ENCODE peak calls at places on chromosomes 16 and 17, in six cellular contexts. One of them, this sample, is unnamed.

GRCh38 chr17:64183815-64184397 is 54.0 kb upstream of the ERN1 start:
- DNase-seq in ovary: no peak
- DNase-seq in heart left ventricle: no peak
- DNase-seq in RWPE1: no peak
- DNase-seq in IMR-90: peak
- DNase-seq in cardiac fibroblast: peak
- DNase-seq in this sample: peak

GRCh38 chr16:23120562-23120961 is 28.7 kb downstream of the USP31 start:
- DNase-seq in ovary: no peak
- DNase-seq in heart left ventricle: no peak
- DNase-seq in RWPE1: no peak
- DNase-seq in IMR-90: no peak
- DNase-seq in cardiac fibroblast: no peak
- DNase-seq in this sample: no peak

GRCh38 chr17:31559647-31560501 is 168.4 kb downstream of the RAB11FIP4 start:
- DNase-seq in ovary: peak
- DNase-seq in heart left ventricle: peak
- DNase-seq in RWPE1: peak
- DNase-seq in IMR-90: no peak
- DNase-seq in cardiac fibroblast: peak
- DNase-seq in this sample: no peak

GRCh38 chr17:17781591-17782424 is 55.0 kb downstream of the SREBF1 start:
- DNase-seq in ovary: peak
- DNase-seq in heart left ventricle: peak
- DNase-seq in RWPE1: peak
- DNase-seq in IMR-90: peak
- DNase-seq in cardiac fibroblast: peak
- DNase-seq in this sample: peak

GRCh38 chr17:58083491-58084316 is 485 bp downstream of the DYNLL2 start:
- DNase-seq in ovary: peak
- DNase-seq in heart left ventricle: peak
- DNase-seq in RWPE1: peak
- DNase-seq in IMR-90: peak
- DNase-seq in cardiac fibroblast: peak
- DNase-seq in this sample: peak

GRCh38 chr16:81493755-81494433 is 49.3 kb downstream of the CMIP start:
- DNase-seq in ovary: no peak
- DNase-seq in heart left ventricle: peak
- DNase-seq in RWPE1: peak
- DNase-seq in IMR-90: peak
- DNase-seq in cardiac fibroblast: peak
- DNase-seq in this sample: peak

GRCh38 chr16:74942977-74943918 is 41.7 kb downstream of the WDR59 start:
- DNase-seq in ovary: no peak
- DNase-seq in heart left ventricle: no peak
- DNase-seq in RWPE1: no peak
- DNase-seq in IMR-90: no peak
- DNase-seq in cardiac fibroblast: no peak
- DNase-seq in this sample: no peak

GRCh38 chr16:84308120-84308519 is 13.4 kb downstream of the WFDC1 start:
- DNase-seq in ovary: peak
- DNase-seq in heart left ventricle: peak
- DNase-seq in RWPE1: peak
- DNase-seq in IMR-90: peak
- DNase-seq in cardiac fibroblast: peak
- DNase-seq in this sample: peak

GRCh38 chr17:9225305-9226101 is 204.2 kb downstream of the NTN1 start:
- DNase-seq in ovary: no peak
- DNase-seq in heart left ventricle: no peak
- DNase-seq in RWPE1: no peak
- DNase-seq in IMR-90: no peak
- DNase-seq in cardiac fibroblast: no peak
- DNase-seq in this sample: no peak

GRCh38 chr16:1614226-1615102 is 2.3 kb downstream of the CRAMP1 start:
- DNase-seq in ovary: peak
- DNase-seq in heart left ventricle: no peak
- DNase-seq in RWPE1: peak
- DNase-seq in IMR-90: peak
- DNase-seq in cardiac fibroblast: peak
- DNase-seq in this sample: peak

GRCh38 chr16:1451702-1452392 is 7.5 kb upstream of the CCDC154 start:
- DNase-seq in ovary: no peak
- DNase-seq in heart left ventricle: no peak
- DNase-seq in RWPE1: no peak
- DNase-seq in IMR-90: no peak
- DNase-seq in cardiac fibroblast: no peak
- DNase-seq in this sample: no peak

GRCh38 chr17:48542956-48543853 is 1.7 kb downstream of the HOXB2 start:
- DNase-seq in ovary: no peak
- DNase-seq in heart left ventricle: no peak
- DNase-seq in RWPE1: no peak
- DNase-seq in IMR-90: peak
- DNase-seq in cardiac fibroblast: peak
- DNase-seq in this sample: no peak

GRCh38 chr16:8934601-8935000 is 29.1 kb downstream of the USP7 start:
- DNase-seq in ovary: no peak
- DNase-seq in heart left ventricle: no peak
- DNase-seq in RWPE1: no peak
- DNase-seq in IMR-90: no peak
- DNase-seq in cardiac fibroblast: no peak
- DNase-seq in this sample: no peak

GRCh38 chr16:10081201-10081940 is 100.9 kb downstream of the GRIN2A start:
- DNase-seq in ovary: no peak
- DNase-seq in heart left ventricle: no peak
- DNase-seq in RWPE1: no peak
- DNase-seq in IMR-90: no peak
- DNase-seq in cardiac fibroblast: no peak
- DNase-seq in this sample: no peak

GRCh38 chr16:9116141-9116540 is 24.7 kb downstream of the HAPSTR1 start:
- DNase-seq in ovary: no peak
- DNase-seq in heart left ventricle: no peak
- DNase-seq in RWPE1: no peak
- DNase-seq in IMR-90: no peak
- DNase-seq in cardiac fibroblast: no peak
- DNase-seq in this sample: no peak

GRCh38 chr17:77325537-77325825 is 184.7 kb downstream of the SEC14L1 start:
- DNase-seq in ovary: no peak
- DNase-seq in heart left ventricle: no peak
- DNase-seq in RWPE1: no peak
- DNase-seq in IMR-90: no peak
- DNase-seq in cardiac fibroblast: no peak
- DNase-seq in this sample: no peak

GRCh38 chr16:1846416-1846815 is 19.4 kb downstream of the FAHD1 start:
- DNase-seq in ovary: no peak
- DNase-seq in heart left ventricle: no peak
- DNase-seq in RWPE1: no peak
- DNase-seq in IMR-90: no peak
- DNase-seq in cardiac fibroblast: no peak
- DNase-seq in this sample: no peak

GRCh38 chr17:28968914-28969295 is 17.6 kb upstream of the PHF12 start:
- DNase-seq in ovary: no peak
- DNase-seq in heart left ventricle: no peak
- DNase-seq in RWPE1: no peak
- DNase-seq in IMR-90: no peak
- DNase-seq in cardiac fibroblast: no peak
- DNase-seq in this sample: no peak

GRCh38 chr17:74680941-74681340 is 31.8 kb downstream of the CD300LF start:
- DNase-seq in ovary: no peak
- DNase-seq in heart left ventricle: no peak
- DNase-seq in RWPE1: no peak
- DNase-seq in IMR-90: no peak
- DNase-seq in cardiac fibroblast: no peak
- DNase-seq in this sample: no peak

GRCh38 chr16:12184419-12184831 is 207.9 kb downstream of the SNX29 start:
- DNase-seq in ovary: no peak
- DNase-seq in heart left ventricle: no peak
- DNase-seq in RWPE1: no peak
- DNase-seq in IMR-90: no peak
- DNase-seq in cardiac fibroblast: no peak
- DNase-seq in this sample: no peak

GRCh38 chr17:7307686-7308624 is 527 bp downstream of the EIF5A start:
- DNase-seq in ovary: peak
- DNase-seq in heart left ventricle: no peak
- DNase-seq in RWPE1: peak
- DNase-seq in IMR-90: peak
- DNase-seq in cardiac fibroblast: peak
- DNase-seq in this sample: no peak

GRCh38 chr16:15443753-15444152 is 9.4 kb downstream of the BMERB1 start:
- DNase-seq in ovary: no peak
- DNase-seq in heart left ventricle: no peak
- DNase-seq in RWPE1: no peak
- DNase-seq in IMR-90: no peak
- DNase-seq in cardiac fibroblast: no peak
- DNase-seq in this sample: no peak

GRCh38 chr16:29678691-29679267 is at the start of gene QPRT:
- DNase-seq in ovary: peak
- DNase-seq in heart left ventricle: peak
- DNase-seq in RWPE1: no peak
- DNase-seq in IMR-90: peak
- DNase-seq in cardiac fibroblast: peak
- DNase-seq in this sample: no peak

GRCh38 chr17:7109461-7110322 is 4.9 kb downstream of the ASGR2 start:
- DNase-seq in ovary: no peak
- DNase-seq in heart left ventricle: no peak
- DNase-seq in RWPE1: no peak
- DNase-seq in IMR-90: no peak
- DNase-seq in cardiac fibroblast: no peak
- DNase-seq in this sample: no peak

GRCh38 chr16:89320717-89321501 is 103.4 kb downstream of the ZNF778 start:
- DNase-seq in ovary: peak
- DNase-seq in heart left ventricle: peak
- DNase-seq in RWPE1: peak
- DNase-seq in IMR-90: peak
- DNase-seq in cardiac fibroblast: no peak
- DNase-seq in this sample: no peak

GRCh38 chr17:17511971-17512858 is 16.0 kb upstream of the RASD1 start:
- DNase-seq in ovary: peak
- DNase-seq in heart left ventricle: peak
- DNase-seq in RWPE1: peak
- DNase-seq in IMR-90: peak
- DNase-seq in cardiac fibroblast: peak
- DNase-seq in this sample: peak

GRCh38 chr17:78268960-78269892 is 37.8 kb downstream of the TMEM235 start:
- DNase-seq in ovary: peak
- DNase-seq in heart left ventricle: no peak
- DNase-seq in RWPE1: no peak
- DNase-seq in IMR-90: peak
- DNase-seq in cardiac fibroblast: no peak
- DNase-seq in this sample: no peak

GRCh38 chr17:74356640-74357465 is 4.8 kb downstream of the BTBD17 start:
- DNase-seq in ovary: no peak
- DNase-seq in heart left ventricle: no peak
- DNase-seq in RWPE1: no peak
- DNase-seq in IMR-90: no peak
- DNase-seq in cardiac fibroblast: no peak
- DNase-seq in this sample: no peak

GRCh38 chr17:51200846-51201245 is 34.6 kb downstream of the NME2 start:
- DNase-seq in ovary: no peak
- DNase-seq in heart left ventricle: no peak
- DNase-seq in RWPE1: no peak
- DNase-seq in IMR-90: no peak
- DNase-seq in cardiac fibroblast: no peak
- DNase-seq in this sample: no peak

GRCh38 chr16:85347213-85347591 is 234.9 kb upstream of the CIBAR2 start:
- DNase-seq in ovary: no peak
- DNase-seq in heart left ventricle: no peak
- DNase-seq in RWPE1: no peak
- DNase-seq in IMR-90: no peak
- DNase-seq in cardiac fibroblast: no peak
- DNase-seq in this sample: no peak
- TF ChIP-seq CTCF in ovary: no peak
- TF ChIP-seq CTCF in heart left ventricle: no peak
- TF ChIP-seq CTCF in RWPE1: no peak
- TF ChIP-seq CTCF in IMR-90: peak
- TF ChIP-seq CTCF in cardiac fibroblast: peak
- TF ChIP-seq CTCF in this sample: peak

DNA sequence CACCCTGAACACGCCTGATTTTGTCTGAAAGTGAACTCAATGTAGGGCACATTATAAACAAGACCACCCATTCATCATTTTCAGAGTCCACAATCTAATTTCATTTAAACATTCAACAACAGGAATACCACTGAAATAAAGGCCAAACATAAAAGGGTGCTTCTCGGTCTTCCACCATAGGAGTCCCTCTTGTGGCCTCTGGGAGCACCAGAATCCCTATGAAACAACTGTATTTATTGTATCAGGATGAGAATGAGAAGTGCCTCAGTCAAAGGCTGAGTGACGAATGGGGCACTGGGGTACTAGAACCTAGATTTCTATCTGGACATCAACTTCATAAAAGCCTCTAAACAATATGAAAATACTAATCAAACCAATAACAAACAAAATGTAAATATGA is 40.4 kb downstream of the NXPH3 start:
- DNase-seq in ovary: no peak
- DNase-seq in heart left ventricle: no peak
- DNase-seq in RWPE1: peak
- DNase-seq in IMR-90: no peak
- DNase-seq in cardiac fibroblast: peak
- DNase-seq in this sample: no peak
- TF ChIP-seq CTCF in ovary: no peak
- TF ChIP-seq CTCF in heart left ventricle: peak
- TF ChIP-seq CTCF in RWPE1: no peak
- TF ChIP-seq CTCF in IMR-90: peak
- TF ChIP-seq CTCF in cardiac fibroblast: peak
- TF ChIP-seq CTCF in this sample: peak

DNA sequence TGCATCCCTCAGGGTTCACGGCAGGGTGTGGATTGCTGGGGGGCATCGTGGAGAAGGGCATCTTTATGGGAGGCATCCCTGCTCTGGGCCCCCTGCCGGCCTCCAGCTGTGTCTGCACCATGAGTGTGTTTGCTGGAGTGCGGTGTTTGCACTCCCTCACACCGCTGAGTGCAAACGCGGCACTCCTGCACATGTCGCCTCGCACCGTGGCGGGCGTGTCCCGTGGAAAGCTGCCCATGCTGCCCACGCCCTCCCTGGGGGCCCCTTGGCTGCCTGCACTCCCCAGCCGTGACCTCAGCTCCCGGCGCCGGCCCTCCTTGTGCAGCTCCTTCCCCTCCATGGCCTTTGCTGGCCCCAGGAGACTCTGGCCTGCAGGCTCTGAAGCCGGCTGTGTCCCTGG is 74.6 kb upstream of the ZNF750 start:
- DNase-seq in ovary: no peak
- DNase-seq in heart left ventricle: peak
- DNase-seq in RWPE1: peak
- DNase-seq in IMR-90: no peak
- DNase-seq in cardiac fibroblast: peak
- DNase-seq in this sample: no peak
- TF ChIP-seq CTCF in ovary: no peak
- TF ChIP-seq CTCF in heart left ventricle: peak
- TF ChIP-seq CTCF in RWPE1: no peak
- TF ChIP-seq CTCF in IMR-90: peak
- TF ChIP-seq CTCF in cardiac fibroblast: peak
- TF ChIP-seq CTCF in this sample: no peak

DNA sequence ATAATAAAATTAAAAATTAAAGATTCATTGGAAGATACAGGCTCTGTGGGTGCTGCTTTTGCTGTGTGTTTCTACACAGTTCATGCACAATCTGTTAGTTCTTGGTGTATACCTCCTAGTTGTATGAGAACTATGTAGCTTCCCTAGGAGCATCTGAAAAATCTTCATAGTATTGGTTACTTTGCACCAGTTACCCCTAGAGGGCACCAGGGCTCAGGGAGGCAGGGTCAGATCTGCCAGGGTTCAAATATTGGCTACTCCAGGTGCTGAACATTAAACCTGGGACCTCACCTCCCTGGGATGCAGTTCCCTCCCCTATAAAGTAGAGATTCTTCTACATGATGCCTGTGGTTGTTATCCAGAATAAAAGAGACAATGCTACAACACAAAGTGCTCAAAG is 583.0 kb upstream of the CDH11 start:
- DNase-seq in ovary: no peak
- DNase-seq in heart left ventricle: no peak
- DNase-seq in RWPE1: no peak
- DNase-seq in IMR-90: no peak
- DNase-seq in cardiac fibroblast: no peak
- DNase-seq in this sample: no peak
- TF ChIP-seq CTCF in ovary: no peak
- TF ChIP-seq CTCF in heart left ventricle: no peak
- TF ChIP-seq CTCF in RWPE1: no peak
- TF ChIP-seq CTCF in IMR-90: no peak
- TF ChIP-seq CTCF in cardiac fibroblast: peak
- TF ChIP-seq CTCF in this sample: peak